ENCODE peak calls at places on chromosomes 7 and 10, in six cellular contexts. H is GM12864, F is pancreas, Y is uterus, R is AG04450, C is H9. O is an unnamed sample.
A peak's percentile ranks its signal among the peaks of the same experiment; 100 is the strongest.

GRCh38 chr7:141731476-141732149 is 6.5 kb upstream of the SSBP1 start:
- DNase-seq in Y (no peak), C (no peak), R (no peak), H (no peak), F (no peak), O (no peak)

GRCh38 chr7:105648561-105649401 is 67.5 kb upstream of the EFCAB10 start:
- DNase-seq in H (no peak), Y (no peak), C (no peak), R (no peak), F (no peak), O (no peak)

GRCh38 chr7:157618091-157618726 is 281.4 kb downstream of the DNAJB6 start:
- DNase-seq in F (no peak), H (no peak), Y (no peak), C (no peak), R (no peak), O (no peak)

GRCh38 chr7:20329389-20330175 is 1.1 kb upstream of the ITGB8 start:
- DNase-seq in R (no peak), Y (peak; percentile 67), C (peak; percentile 80), F (peak; percentile 73), H (peak; percentile 60), O (no peak)

GRCh38 chr10:103736763-103737162 is 118.6 kb downstream of the SH3PXD2A start:
- DNase-seq in H (no peak), C (peak; percentile 95), Y (no peak), R (no peak), F (no peak), O (no peak)

GRCh38 chr7:3176112-3176836 is 124.8 kb upstream of the SDK1 start:
- DNase-seq in H (no peak), R (no peak), F (no peak), Y (no peak), C (no peak), O (no peak)

GRCh38 chr10:3830946-3831345 is 45.9 kb upstream of the KLF6 start:
- DNase-seq in Y (no peak), F (no peak), C (no peak), R (no peak), H (no peak), O (no peak)

GRCh38 chr10:9786101-9786500 is 1231.6 kb upstream of the CELF2 start:
- DNase-seq in R (peak; percentile 13), H (no peak), Y (no peak), F (no peak), C (no peak), O (no peak)

GRCh38 chr10:94608530-94608929 is 62.9 kb downstream of the HELLS start:
- DNase-seq in F (no peak), C (no peak), H (no peak), Y (no peak), R (no peak), O (no peak)

GRCh38 chr10:89846786-89847185 is 145.4 kb downstream of the KIF20B start:
- DNase-seq in R (no peak), C (no peak), H (no peak), Y (no peak), F (no peak), O (no peak)

GRCh38 chr7:95213809-95214492 is 110.4 kb downstream of the PON1 start:
- DNase-seq in F (no peak), R (no peak), C (no peak), H (no peak), Y (peak; percentile 40), O (no peak)

GRCh38 chr10:11447571-11447970 is 163.9 kb downstream of the USP6NL start:
- DNase-seq in R (no peak), C (no peak), H (no peak), F (no peak), Y (no peak), O (no peak)

GRCh38 chr10:1354776-1355435 is 298.7 kb downstream of the WDR37 start:
- DNase-seq in Y (no peak), R (no peak), F (no peak), H (no peak), C (no peak), O (no peak)

GRCh38 chr7:50953820-50954219 is 171.1 kb upstream of the GRB10 start:
- DNase-seq in H (no peak), F (no peak), R (no peak), Y (no peak), C (no peak), O (no peak)

GRCh38 chr10:59315465-59315864 is 46.9 kb downstream of the FAM13C start:
- DNase-seq in C (no peak), H (no peak), F (no peak), Y (no peak), R (no peak), O (no peak)

GRCh38 chr7:1975179-1975578 is 257.6 kb downstream of the MAD1L1 start:
- DNase-seq in Y (no peak), F (peak; percentile 31), R (no peak), C (no peak), H (no peak), O (no peak)

GRCh38 chr7:5332579-5332978 is 49.8 kb downstream of the SLC29A4 start:
- DNase-seq in H (no peak), R (no peak), F (no peak), Y (no peak), C (peak; percentile 33), O (no peak)

GRCh38 chr7:139777304-139777890 is 401 bp downstream of the HIPK2 start:
- DNase-seq in R (no peak), C (no peak), Y (peak; percentile 48), H (no peak), F (peak; percentile 75), O (no peak)

GRCh38 chr10:102283488-102283887 is 38.2 kb downstream of the GBF1 start:
- DNase-seq in C (no peak), Y (no peak), R (no peak), F (no peak), H (peak; percentile 18), O (no peak)

DNA sequence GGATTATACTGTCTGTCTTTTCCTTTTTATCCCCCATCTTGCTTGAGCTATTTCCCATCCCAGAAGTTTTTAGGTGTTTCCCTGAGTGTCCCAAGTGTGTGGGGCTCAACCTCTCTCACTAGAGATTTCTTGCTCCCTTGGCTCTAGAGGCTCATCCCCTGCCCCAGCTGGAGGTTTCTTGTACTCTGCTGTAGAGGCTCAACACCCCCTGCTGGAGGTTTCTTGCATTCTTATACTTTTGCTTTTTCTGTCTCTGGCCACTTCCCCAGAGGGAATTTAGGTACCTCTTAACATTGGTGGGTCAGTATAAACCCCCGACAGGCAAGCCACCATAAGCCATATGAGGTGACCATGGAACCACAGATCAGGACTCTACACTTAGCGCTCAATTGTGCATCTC is 114.2 kb upstream of the FAM3C start:
- DNase-seq in R (no peak), F (no peak), Y (no peak), H (no peak), C (peak; percentile 75), O (no peak)
- TF ChIP-seq CTCF in R (no peak), F (no peak), Y (no peak), H (peak; percentile 7), C (peak; percentile 28), O (no peak)

DNA sequence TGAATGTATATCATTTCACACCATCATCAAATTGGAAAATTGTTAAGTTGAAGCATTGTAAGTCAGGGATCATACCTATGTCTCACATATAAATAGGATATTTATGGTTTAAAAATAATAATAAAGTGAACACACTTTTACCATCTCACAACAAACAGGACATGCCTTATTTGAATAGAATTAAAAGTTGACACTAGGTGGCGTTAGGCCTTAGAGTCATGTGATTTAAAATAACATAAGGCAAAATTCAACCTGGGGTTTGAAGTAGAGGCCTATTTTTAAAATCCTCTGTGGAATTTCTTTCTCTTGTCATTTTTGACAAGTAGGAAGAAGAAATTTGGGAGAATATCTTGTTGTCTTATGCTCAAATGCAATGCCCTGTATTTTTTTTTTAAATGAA is 184.7 kb upstream of the PCDH15 start:
- DNase-seq in R (no peak), H (no peak), F (no peak), C (no peak), Y (no peak), O (no peak)
- TF ChIP-seq CTCF in R (peak; percentile 49), H (peak; percentile 24), F (peak; percentile 17), C (peak; percentile 71), Y (no peak), O (no peak)

GRCh38 chr10:120607016-120607709 is 150.1 kb downstream of the PLPP4 start:
- DNase-seq in F (no peak), R (no peak), H (no peak), Y (no peak), C (no peak), O (no peak)
- TF ChIP-seq CTCF in F (no peak), R (no peak), H (no peak), Y (no peak), C (no peak), O (no peak)

DNA sequence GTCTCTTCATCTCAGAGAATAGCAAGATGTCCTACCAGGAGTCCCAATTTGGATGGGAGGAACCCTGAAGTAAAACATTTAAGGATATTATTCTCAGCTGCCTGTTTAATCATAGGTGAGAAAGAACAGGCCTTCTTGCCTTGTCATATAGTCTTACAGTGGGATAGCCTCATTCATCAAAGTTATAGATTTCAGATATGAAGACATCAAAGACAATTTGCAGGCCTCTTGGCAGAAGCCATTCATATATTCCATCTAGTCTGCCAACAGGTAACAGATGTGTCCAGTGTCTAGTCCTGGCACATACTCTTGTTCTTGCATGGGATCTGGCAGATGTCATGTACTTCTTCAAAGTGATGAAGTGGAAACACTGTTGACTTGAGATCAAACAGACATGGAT is 601.3 kb upstream of the GHITM start:
- DNase-seq in R (no peak), H (no peak), Y (no peak), F (no peak), C (no peak), O (no peak)
- TF ChIP-seq CTCF in R (no peak), H (no peak), Y (no peak), F (no peak), C (no peak), O (no peak)

GRCh38 chr7:24819916-24820689 is 62.8 kb upstream of the GSDME start:
- DNase-seq in Y (peak; percentile 73), R (peak; percentile 75), C (peak; percentile 80), H (peak; percentile 82), F (peak; percentile 84), O (peak; percentile 75)

GRCh38 chr7:24820730-24821044 is 63.4 kb upstream of the GSDME start:
- DNase-seq in F (no peak), H (no peak), Y (no peak), C (no peak), R (no peak), O (peak; percentile 63)

GRCh38 chr7:24824400-24824799 is 67.1 kb upstream of the GSDME start:
- DNase-seq in C (no peak), R (no peak), H (no peak), F (no peak), Y (no peak), O (no peak)

GRCh38 chr7:24824896-24825295 is 67.6 kb upstream of the GSDME start:
- DNase-seq in Y (no peak), H (no peak), C (no peak), R (no peak), F (no peak), O (no peak)

DNA sequence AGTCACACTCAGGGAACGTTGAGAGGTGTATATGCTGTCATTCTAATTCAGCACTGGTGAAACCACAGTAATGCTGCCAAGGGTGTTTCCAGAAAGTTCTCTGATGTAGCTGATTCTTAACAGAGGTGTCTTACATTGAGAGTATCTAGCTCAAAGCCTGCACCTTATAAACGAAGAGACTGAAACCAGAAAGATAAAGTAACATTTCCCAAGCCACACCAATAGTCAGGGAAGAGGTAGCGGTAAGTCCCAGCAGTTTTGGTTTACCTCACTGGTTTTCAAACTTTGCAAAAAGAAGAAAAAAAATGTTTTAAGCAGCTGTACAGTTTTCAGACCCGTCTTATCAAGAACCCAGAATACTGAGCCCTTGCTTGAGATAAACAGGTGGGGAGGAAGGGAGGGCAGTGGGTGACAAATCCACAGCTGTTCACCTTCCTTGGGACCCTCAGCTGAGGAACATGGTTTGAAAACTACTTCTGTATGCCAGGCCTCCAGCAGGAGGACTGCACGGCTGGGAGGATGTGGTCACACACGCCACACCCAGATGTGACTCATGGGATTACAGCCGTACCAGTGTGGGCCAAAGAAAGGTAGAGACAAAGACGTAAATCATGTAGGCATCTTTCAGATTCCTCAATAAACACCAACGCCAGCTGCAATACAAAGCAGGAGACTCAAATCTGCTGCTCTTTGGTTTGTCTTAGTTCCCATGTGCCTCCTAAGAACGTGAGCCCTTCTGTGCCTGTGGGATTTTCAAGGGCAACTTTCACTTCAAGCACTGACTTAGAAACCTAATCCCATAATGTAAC is 64.0 kb upstream of the GSDME start:
- DNase-seq in H (peak; percentile 74), R (peak; percentile 80), C (no peak), Y (peak; percentile 46), F (no peak), O (no peak)
- TF ChIP-seq CTCF in H (peak; percentile 9), R (peak; percentile 43), C (no peak), Y (no peak), F (no peak), O (peak; percentile 24)

O was measured in AG09319.